ENCODE peak calls at places on chromosomes 1 and 21, in ten cellular contexts. J, D, G, A, Y, S, O, T, P and F are unnamed samples.

GRCh38 chr1:242467556-242468145 is 56.8 kb downstream of the PLD5 start:
- DNase-seq in J (peak), D (peak), G (peak), A (peak), Y (peak), S (peak), O (peak), T (no peak), P (peak), F (peak)

GRCh38 chr1:203402609-203403337 is 51.9 kb upstream of the FMOD start:
- DNase-seq in J (no peak), D (no peak), G (no peak), A (peak), Y (no peak), S (peak), O (peak), T (peak), P (no peak), F (no peak)

GRCh38 chr1:1302006-1302430 is 5.7 kb downstream of the ACAP3 start:
- DNase-seq in J (no peak), D (no peak), G (no peak), A (no peak), Y (no peak), S (no peak), O (no peak), T (no peak), P (no peak), F (no peak)

GRCh38 chr1:2805801-2806430 is 4.4 kb upstream of the TTC34 start:
- DNase-seq in J (no peak), D (no peak), G (no peak), A (no peak), Y (no peak), S (no peak), O (no peak), T (no peak), P (no peak), F (no peak)

GRCh38 chr1:33634806-33635205 is 162.4 kb downstream of the ZSCAN20 start:
- DNase-seq in J (peak), D (no peak), G (peak), A (peak), Y (peak), S (peak), O (peak), T (no peak), P (peak), F (peak)

GRCh38 chr1:4120557-4121292 is 220.7 kb upstream of the C1orf174 start:
- DNase-seq in J (no peak), D (no peak), G (no peak), A (no peak), Y (no peak), S (no peak), O (no peak), T (no peak), P (no peak), F (no peak)

GRCh38 chr1:81832573-81832972 is 31.8 kb downstream of the ADGRL2 start:
- DNase-seq in J (no peak), D (no peak), G (no peak), A (no peak), Y (no peak), S (peak), O (peak), T (peak), P (no peak), F (no peak)

GRCh38 chr1:21596628-21597027 is 72.5 kb downstream of the RAP1GAP start:
- DNase-seq in J (no peak), D (no peak), G (no peak), A (no peak), Y (no peak), S (no peak), O (no peak), T (no peak), P (no peak), F (no peak)

GRCh38 chr1:186082235-186082937 is 292.7 kb downstream of the TPR start:
- DNase-seq in J (peak), D (no peak), G (peak), A (peak), Y (no peak), S (peak), O (peak), T (peak), P (peak), F (peak)

GRCh38 chr1:185734929-185735666 is 907 bp downstream of the HMCN1 start:
- DNase-seq in J (peak), D (no peak), G (no peak), A (no peak), Y (peak), S (peak), O (peak), T (no peak), P (no peak), F (no peak)

GRCh38 chr1:213512316-213512715 is 461.3 kb downstream of the RPS6KC1 start:
- DNase-seq in J (no peak), D (no peak), G (no peak), A (no peak), Y (no peak), S (no peak), O (no peak), T (no peak), P (no peak), F (no peak)

GRCh38 chr1:14292533-14292932 is 306.0 kb upstream of the KAZN start:
- DNase-seq in J (no peak), D (no peak), G (no peak), A (no peak), Y (no peak), S (no peak), O (no peak), T (no peak), P (no peak), F (no peak)

GRCh38 chr1:78254517-78254916 is 208.8 kb downstream of the GIPC2 start:
- DNase-seq in J (no peak), D (no peak), G (no peak), A (no peak), Y (no peak), S (no peak), O (no peak), T (no peak), P (no peak), F (no peak)

GRCh38 chr1:50973875-50974617 is 4.0 kb downstream of the CDKN2C start:
- DNase-seq in J (no peak), D (no peak), G (no peak), A (no peak), Y (no peak), S (no peak), O (no peak), T (no peak), P (no peak), F (peak)

GRCh38 chr1:209883341-209883971 is 54.6 kb upstream of the SYT14 start:
- DNase-seq in J (no peak), D (no peak), G (no peak), A (no peak), Y (no peak), S (peak), O (peak), T (peak), P (no peak), F (no peak)

GRCh38 chr1:198848649-198849048 is 209.8 kb downstream of the PTPRC start:
- DNase-seq in J (no peak), D (no peak), G (no peak), A (no peak), Y (no peak), S (no peak), O (no peak), T (no peak), P (no peak), F (no peak)

GRCh38 chr1:210233495-210234253 is 1.1 kb downstream of the SERTAD4 start:
- DNase-seq in J (no peak), D (no peak), G (peak), A (no peak), Y (peak), S (peak), O (peak), T (no peak), P (no peak), F (peak)

GRCh38 chr1:106659490-106660244 is 396.8 kb upstream of the PRMT6 start:
- DNase-seq in J (no peak), D (no peak), G (no peak), A (no peak), Y (no peak), S (no peak), O (no peak), T (no peak), P (no peak), F (no peak)

GRCh38 chr21:27035791-27036190 is 68.9 kb upstream of the ADAMTS5 start:
- DNase-seq in J (no peak), D (no peak), G (no peak), A (no peak), Y (no peak), S (no peak), O (no peak), T (no peak), P (no peak), F (no peak)

GRCh38 chr1:246492611-246493245 is 14.4 kb downstream of the SMYD3 start:
- DNase-seq in J (peak), D (no peak), G (peak), A (peak), Y (peak), S (peak), O (peak), T (peak), P (peak), F (peak)

GRCh38 chr1:200741808-200742207 is 3.1 kb downstream of the CAMSAP2 start:
- DNase-seq in J (no peak), D (no peak), G (no peak), A (no peak), Y (no peak), S (no peak), O (no peak), T (no peak), P (no peak), F (no peak)

GRCh38 chr1:241957692-241958494 is at the start of gene BECN2:
- DNase-seq in J (no peak), D (no peak), G (no peak), A (no peak), Y (no peak), S (no peak), O (no peak), T (no peak), P (no peak), F (no peak)

GRCh38 chr21:19405326-19405725 is 1001.7 kb upstream of the TMPRSS15 start:
- DNase-seq in J (no peak), D (no peak), G (no peak), A (no peak), Y (no peak), S (no peak), O (no peak), T (no peak), P (no peak), F (no peak)

GRCh38 chr1:91173379-91173890 is 151.6 kb upstream of the ZNF644 start:
- DNase-seq in J (no peak), D (no peak), G (no peak), A (no peak), Y (no peak), S (peak), O (peak), T (no peak), P (no peak), F (peak)

GRCh38 chr1:246695136-246695535 is 29.1 kb upstream of the SCCPDH start:
- DNase-seq in J (no peak), D (no peak), G (no peak), A (no peak), Y (no peak), S (no peak), O (no peak), T (peak), P (no peak), F (no peak)

GRCh38 chr21:44259082-44259705 is 2.5 kb downstream of the DNMT3L start:
- DNase-seq in J (no peak), D (no peak), G (no peak), A (no peak), Y (no peak), S (peak), O (peak), T (no peak), P (no peak), F (no peak)

GRCh38 chr1:96756789-96757188 is 35.2 kb downstream of the PTBP2 start:
- DNase-seq in J (no peak), D (no peak), G (no peak), A (no peak), Y (no peak), S (no peak), O (peak), T (no peak), P (no peak), F (no peak)

GRCh38 chr1:40143891-40144575 is 17.2 kb upstream of the RLF start:
- DNase-seq in J (peak), D (peak), G (peak), A (peak), Y (peak), S (peak), O (peak), T (no peak), P (peak), F (peak)

GRCh38 chr1:167248707-167249642 is 28.3 kb downstream of the POU2F1 start:
- DNase-seq in J (no peak), D (no peak), G (no peak), A (no peak), Y (no peak), S (no peak), O (no peak), T (no peak), P (no peak), F (no peak)

GRCh38 chr1:169119405-169119804 is 12.9 kb downstream of the ATP1B1 start:
- DNase-seq in J (no peak), D (no peak), G (no peak), A (no peak), Y (no peak), S (no peak), O (no peak), T (no peak), P (no peak), F (no peak)

GRCh38 chr1:12594966-12595838 is 22.8 kb downstream of the DHRS3 start:
- DNase-seq in J (no peak), D (no peak), G (peak), A (no peak), Y (no peak), S (peak), O (peak), T (peak), P (peak), F (peak)
- H3K4me3 ChIP-seq in J (no peak), D (peak), G (peak), A (peak), Y (peak), S (peak), O (peak), T (peak), P (no peak), F (peak)

GRCh38 chr1:180953291-180953747 is 40.6 kb downstream of the KIAA1614 start:
- DNase-seq in J (peak), D (no peak), G (peak), A (no peak), Y (no peak), S (no peak), O (no peak), T (no peak), P (peak), F (no peak)
- H3K4me3 ChIP-seq in J (peak), D (no peak), G (peak), A (peak), Y (no peak), S (peak), O (peak), T (no peak), P (peak), F (no peak)

GRCh38 chr1:226733876-226734414 is 5.1 kb downstream of the ITPKB start:
- DNase-seq in J (no peak), D (no peak), G (no peak), A (no peak), Y (no peak), S (no peak), O (no peak), T (no peak), P (no peak), F (no peak)
- H3K4me3 ChIP-seq in J (peak), D (no peak), G (no peak), A (peak), Y (no peak), S (no peak), O (no peak), T (no peak), P (no peak), F (no peak)

DNA sequence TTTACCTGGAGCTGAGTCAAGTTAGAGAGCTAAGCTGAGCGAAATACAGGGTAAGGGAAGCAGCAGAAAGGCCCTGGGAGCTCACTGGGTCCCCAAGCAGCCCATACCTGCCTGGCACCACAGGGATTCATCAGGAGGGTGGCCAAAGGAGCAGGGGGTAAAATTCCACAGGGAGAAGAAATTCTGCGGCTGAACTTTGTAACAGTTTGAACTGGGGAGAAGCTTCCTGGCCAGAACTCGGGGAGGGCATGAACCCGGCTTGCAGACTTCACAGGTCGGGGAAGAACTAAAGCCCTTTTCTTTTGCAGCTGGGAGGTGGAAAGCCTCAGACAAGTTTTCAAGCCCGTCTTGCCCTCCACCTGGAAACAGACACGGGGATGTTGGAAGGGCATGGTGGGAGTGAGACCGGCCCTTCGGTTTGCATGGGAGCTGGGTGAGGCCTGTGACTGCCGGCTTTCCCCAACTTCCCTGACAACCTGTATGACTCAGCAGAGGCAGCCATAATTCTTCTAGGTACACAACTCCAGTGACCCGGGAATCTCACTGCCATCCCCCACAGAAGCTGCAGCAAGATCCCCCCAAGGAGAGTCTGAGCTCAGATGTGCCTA is 11.3 kb downstream of the THEM4 start:
- DNase-seq in J (no peak), D (no peak), G (no peak), A (no peak), Y (no peak), S (no peak), O (no peak), T (no peak), P (no peak), F (no peak)
- H3K4me3 ChIP-seq in J (no peak), D (no peak), G (no peak), A (no peak), Y (no peak), S (no peak), O (no peak), T (no peak), P (no peak), F (no peak)

DNA sequence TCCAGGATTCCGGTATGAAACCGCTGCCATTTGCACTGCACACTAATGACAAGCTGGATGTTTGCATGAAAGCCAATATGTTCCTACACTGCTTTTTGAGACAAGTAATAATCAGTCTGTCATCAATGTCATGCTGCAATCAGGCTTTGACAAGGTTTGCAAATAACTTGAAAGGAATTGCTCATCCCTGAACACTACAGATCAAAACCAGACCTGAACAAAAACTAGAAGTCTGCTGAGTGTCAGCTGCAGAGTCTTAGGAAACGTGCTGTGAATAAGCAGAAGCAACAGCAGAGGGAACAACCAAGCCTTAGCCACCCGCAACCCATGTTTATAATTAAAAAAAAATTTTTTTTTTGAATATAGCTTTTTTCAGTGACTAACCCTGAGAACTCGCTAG is 720.7 kb upstream of the CXADR start:
- DNase-seq in J (no peak), D (no peak), G (no peak), A (no peak), Y (no peak), S (no peak), O (no peak), T (no peak), P (no peak), F (no peak)
- H3K4me3 ChIP-seq in J (no peak), D (no peak), G (no peak), A (no peak), Y (no peak), S (no peak), O (no peak), T (no peak), P (no peak), F (no peak)

GRCh38 chr1:87132664-87133000 is 196.0 kb upstream of the LMO4 start:
- DNase-seq in J (no peak), D (no peak), G (no peak), A (no peak), Y (no peak), S (no peak), O (no peak), T (no peak), P (no peak), F (no peak)
- H3K4me3 ChIP-seq in J (no peak), D (peak), G (no peak), A (peak), Y (no peak), S (no peak), O (no peak), T (no peak), P (no peak), F (no peak)